ENCODE peak calls at places on chromosomes 3 and 15, in five cellular contexts. N is AG08396, J is kidney, L is body of pancreas, O is HEK293T. W is an unnamed sample.

GRCh38 chr3:112411425-112411824 is 78.5 kb downstream of the CD200 start:
- DNase-seq in N (no peak), J (no peak), L (no peak), O (no peak), W (no peak)

GRCh38 chr15:38879909-38880471 is 315.4 kb upstream of the RASGRP1 start:
- DNase-seq in N (no peak), J (no peak), L (peak; percentile 17), O (no peak), W (no peak)

GRCh38 chr15:50549326-50549725 is 2.9 kb upstream of the USP50 start:
- DNase-seq in N (no peak), J (no peak), L (no peak), O (no peak), W (no peak)

GRCh38 chr3:44136421-44136820 is 105.3 kb upstream of the TOPAZ1 start:
- DNase-seq in N (no peak), J (no peak), L (no peak), O (no peak), W (no peak)

GRCh38 chr15:65304393-65305143 is at the start of gene RNU5B-1:
- DNase-seq in N (peak; percentile 84), J (no peak), L (peak; percentile 58), O (peak; percentile 77), W (peak; percentile 95)

GRCh38 chr3:27559835-27560234 is 75.7 kb upstream of the SLC4A7 start:
- DNase-seq in N (peak; percentile 53), J (no peak), L (peak; percentile 11), O (no peak), W (peak; percentile 52)

GRCh38 chr3:46080124-46080991 is 53.1 kb upstream of the XCR1 start:
- DNase-seq in N (no peak), J (no peak), L (no peak), O (no peak), W (no peak)

GRCh38 chr3:195123196-195123805 is 147.7 kb downstream of the XXYLT1 start:
- DNase-seq in N (no peak), J (no peak), L (no peak), O (peak; percentile 10), W (no peak)

GRCh38 chr3:127738192-127738840 is 65.6 kb downstream of the ABTB1 start:
- DNase-seq in N (no peak), J (peak; percentile 84), L (peak; percentile 74), O (no peak), W (no peak)

GRCh38 chr15:89201465-89202005 is 19.8 kb downstream of the RLBP1 start:
- DNase-seq in N (no peak), J (no peak), L (no peak), O (no peak), W (no peak)

GRCh38 chr15:96737408-96737807 is 406.9 kb downstream of the NR2F2 start:
- DNase-seq in N (no peak), J (no peak), L (no peak), O (no peak), W (no peak)

W was measured in AG04450.